ENCODE peak calls at places on chromosomes 12 and 14, in eight cellular contexts. P is body of pancreas, F is GM12878, H is spleen, S is ovary, K is adrenal gland, Y is transverse colon, E is IMR-90. I is an unnamed sample.
A peak's percentile ranks its signal among the peaks of the same experiment; 100 is the strongest.

GRCh38 chr14:84686550-84686949 is 843.4 kb upstream of the FLRT2 start:
- DNase-seq in K (no peak), E (no peak), S (no peak), P (no peak), H (no peak), F (no peak), Y (no peak), I (no peak)

GRCh38 chr12:4046150-4046845 is 173.1 kb upstream of the PARP11 start:
- DNase-seq in E (no peak), K (no peak), H (no peak), Y (peak; percentile 33), F (no peak), P (no peak), S (no peak), I (no peak)

GRCh38 chr14:104887623-104888488 is 22.8 kb downstream of the CEP170B start:
- DNase-seq in H (peak; percentile 75), E (no peak), F (no peak), P (peak; percentile 16), Y (no peak), S (peak; percentile 32), K (no peak), I (peak; percentile 7)

GRCh38 chr14:101927859-101928258 is 36.5 kb upstream of the DYNC1H1 start:
- DNase-seq in Y (peak; percentile 75), K (peak; percentile 97), E (peak; percentile 98), S (peak; percentile 95), P (peak; percentile 58), H (peak; percentile 79), F (no peak), I (peak; percentile 87)

GRCh38 chr12:124713041-124713435 is 145.6 kb upstream of the NCOR2 start:
- DNase-seq in S (no peak), P (no peak), K (peak; percentile 84), F (peak; percentile 4), Y (peak; percentile 38), E (no peak), H (peak; percentile 82), I (peak; percentile 78)

GRCh38 chr12:124457287-124458219 is 109.9 kb downstream of the NCOR2 start:
- DNase-seq in P (no peak), H (peak; percentile 86), F (no peak), Y (peak; percentile 73), S (peak; percentile 81), K (peak; percentile 91), E (peak; percentile 44), I (peak; percentile 86)

GRCh38 chr12:64466178-64466577 is 14.3 kb downstream of the TBK1 start:
- DNase-seq in Y (no peak), P (no peak), F (no peak), S (no peak), H (no peak), E (no peak), K (no peak), I (no peak)

GRCh38 chr12:125340791-125341190 is 275.6 kb downstream of the AACS start:
- DNase-seq in P (peak; percentile 31), Y (peak; percentile 39), F (no peak), K (no peak), H (no peak), S (no peak), E (peak; percentile 52), I (no peak)

GRCh38 chr12:4031703-4032291 is 158.6 kb upstream of the PARP11 start:
- DNase-seq in S (no peak), E (peak; percentile 20), F (no peak), P (peak; percentile 37), Y (peak; percentile 29), K (peak; percentile 60), H (peak; percentile 75), I (peak; percentile 25)

GRCh38 chr12:122005252-122005651 is 16.4 kb upstream of the BCL7A start:
- DNase-seq in H (no peak), K (no peak), F (no peak), S (no peak), Y (no peak), P (no peak), E (no peak), I (no peak)

GRCh38 chr12:91662021-91662420 is 479.4 kb upstream of the DCN start:
- DNase-seq in S (no peak), H (no peak), Y (no peak), K (no peak), E (no peak), P (no peak), F (no peak), I (no peak)

GRCh38 chr12:72570601-72571000 is 298.4 kb downstream of the TRHDE start:
- DNase-seq in P (no peak), Y (no peak), H (no peak), F (no peak), S (no peak), E (no peak), K (no peak), I (no peak)

GRCh38 chr12:31897791-31898503 is 61.3 kb upstream of the RESF1 start:
- DNase-seq in F (no peak), S (no peak), P (peak; percentile 50), E (no peak), K (peak; percentile 59), Y (peak; percentile 22), H (peak; percentile 75), I (peak; percentile 8)

GRCh38 chr14:22807432-22808087 is 7.7 kb downstream of the SLC7A7 start:
- DNase-seq in H (peak; percentile 9), F (no peak), Y (no peak), P (no peak), S (no peak), K (no peak), E (no peak), I (no peak)

GRCh38 chr12:13252616-13253015 is 56.1 kb downstream of the EMP1 start:
- DNase-seq in S (no peak), Y (no peak), E (no peak), H (no peak), F (no peak), P (no peak), K (no peak), I (no peak)

GRCh38 chr12:131112690-131113290 is 159.1 kb downstream of the ADGRD1 start:
- DNase-seq in Y (no peak), S (no peak), H (peak; percentile 33), K (no peak), P (no peak), F (no peak), E (no peak), I (no peak)

GRCh38 chr14:31788340-31788739 is 227.1 kb downstream of the NUBPL start:
- DNase-seq in P (no peak), K (no peak), Y (no peak), E (no peak), H (no peak), S (no peak), F (no peak), I (no peak)

GRCh38 chr14:104694475-104694950 is 5.1 kb downstream of the INF2 start:
- DNase-seq in E (no peak), K (no peak), H (no peak), F (no peak), P (no peak), Y (no peak), S (no peak), I (no peak)

DNA sequence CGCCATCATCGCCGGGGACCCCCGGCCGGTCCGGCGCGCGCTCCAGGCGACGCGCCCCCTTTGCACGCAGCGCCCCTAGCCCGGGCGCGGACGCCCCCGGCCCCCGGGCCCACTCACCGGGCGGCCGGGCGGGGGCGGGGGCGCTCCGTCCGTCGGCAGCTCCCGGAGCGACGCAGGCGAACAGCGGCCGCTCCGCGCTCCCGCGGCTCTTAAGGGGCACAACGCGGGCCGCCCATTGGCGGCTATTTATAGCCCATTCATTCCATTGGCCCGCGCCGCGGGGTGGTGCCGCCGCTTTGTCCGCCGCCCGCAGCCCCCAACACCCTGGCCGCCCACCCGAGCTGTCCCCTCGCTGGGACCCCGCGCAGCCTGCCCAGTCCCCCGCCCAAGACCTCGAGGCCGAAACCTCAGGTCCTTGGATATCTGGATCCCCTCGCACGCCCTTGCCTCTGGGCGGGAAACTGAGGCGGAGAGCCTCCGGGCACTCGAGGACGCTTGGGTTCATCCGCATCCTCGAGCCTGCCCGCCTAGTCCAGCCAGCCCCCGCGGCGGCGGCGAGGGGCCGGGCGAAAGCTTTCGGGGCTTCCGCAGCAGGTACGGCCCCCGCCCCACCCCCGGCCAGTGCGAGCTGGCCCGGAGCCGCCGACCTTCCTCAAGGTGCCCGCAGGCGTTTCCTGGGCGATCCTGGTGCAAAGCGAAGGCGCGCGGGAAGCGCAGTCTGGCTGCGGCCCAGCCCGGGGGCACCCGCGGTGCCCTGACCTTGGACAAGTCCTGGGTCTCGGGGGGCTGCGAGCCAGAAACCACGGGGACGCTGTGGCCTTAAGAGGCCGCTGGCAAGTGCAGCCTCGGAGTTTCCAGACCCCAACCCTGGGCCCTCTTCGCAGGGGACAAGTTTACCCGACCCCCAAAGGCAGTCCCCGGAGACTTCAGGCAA is at the start of gene CKB:
- DNase-seq in F (no peak), E (peak; percentile 45), P (peak; percentile 75), Y (peak; percentile 83), K (peak; percentile 85), S (peak; percentile 88), H (peak; percentile 75), I (no peak)
- TF ChIP-seq POLR2A in F (no peak), E (peak; percentile 88), P (peak; percentile 51), Y (peak; percentile 70), K (peak; percentile 83), S (peak; percentile 69), H (no peak), I (peak; percentile 51)

GRCh38 chr14:99502989-99503421 is 21.8 kb downstream of the CCNK start:
- DNase-seq in K (no peak), S (no peak), H (no peak), E (no peak), P (no peak), Y (no peak), F (no peak), I (no peak)
- H3K27ac ChIP-seq in K (no peak overlapping the region), S (no peak overlapping the region), H (no peak overlapping the region), E (no peak overlapping the region), P (no peak overlapping the region), Y (no peak overlapping the region), F (no peak overlapping the region), I (no peak overlapping the region)

GRCh38 chr12:95919110-95919509 is 23.3 kb downstream of the CCDC38 start:
- DNase-seq in E (no peak), S (no peak), K (no peak), P (no peak), Y (no peak), H (no peak), F (no peak), I (no peak)
- TF ChIP-seq POLR2A in E (no peak), S (no peak), K (no peak), P (no peak), Y (no peak), H (no peak), F (no peak), I (no peak)

GRCh38 chr14:99315197-99315596 is 43.2 kb upstream of the BCL11B start:
- DNase-seq in K (no peak), P (no peak), E (no peak), F (no peak), H (no peak), S (no peak), Y (no peak), I (no peak)

GRCh38 chr14:99318959-99319295 is 46.9 kb upstream of the BCL11B start:
- DNase-seq in E (no peak), H (peak; percentile 48), S (no peak), Y (no peak), P (no peak), F (no peak), K (no peak), I (no peak)

GRCh38 chr14:99316281-99317163 is 44.5 kb upstream of the BCL11B start:
- DNase-seq in K (no peak), E (no peak), P (no peak), Y (peak; percentile 87), H (peak; percentile 58), S (no peak), F (no peak), I (no peak)

GRCh38 chr14:99318091-99318958 is 46.3 kb upstream of the BCL11B start:
- DNase-seq in S (no peak), Y (peak; percentile 60), F (no peak), H (peak; percentile 54), P (no peak), E (no peak), K (no peak), I (no peak)

GRCh38 chr14:99317231-99318090 is 45.5 kb upstream of the BCL11B start:
- DNase-seq in P (no peak), H (peak; percentile 41), K (no peak), E (no peak), S (no peak), F (no peak), Y (peak; percentile 14), I (no peak)
- H3K27ac ChIP-seq in P (no peak overlapping the region), H (no peak overlapping the region), K (no peak overlapping the region), E (no peak overlapping the region), S (no peak overlapping the region), F (no peak overlapping the region), Y (peak overlapping the region; percentile 83), I (no peak overlapping the region)